ENCODE peak calls at places on chromosomes 2 and 18, in four cellular contexts. One of them, this sample, is unnamed.

GRCh38 chr2:68108116-68108515 is 45.3 kb upstream of the C1D start:
- DNase-seq in stomach: no peak
- DNase-seq in PC-9: no peak
- DNase-seq in esophagus squamous epithelium: no peak
- DNase-seq in this sample: no peak

GRCh38 chr2:230589497-230590015 is 123.1 kb upstream of the CAB39 start:
- DNase-seq in PC-9: no peak
- DNase-seq in stomach: no peak
- DNase-seq in esophagus squamous epithelium: no peak
- DNase-seq in this sample: no peak

GRCh38 chr2:205650450-205650849 is 31.9 kb upstream of the NRP2 start:
- DNase-seq in stomach: no peak
- DNase-seq in esophagus squamous epithelium: no peak
- DNase-seq in PC-9: peak; percentile 21
- DNase-seq in this sample: no peak

GRCh38 chr2:176161817-176162626 is 4.9 kb downstream of the HOXD3 start:
- DNase-seq in PC-9: no peak
- DNase-seq in stomach: no peak
- DNase-seq in esophagus squamous epithelium: no peak
- DNase-seq in this sample: no peak

GRCh38 chr2:52391576-52391975 is 1359.6 kb upstream of the NRXN1 start:
- DNase-seq in PC-9: no peak
- DNase-seq in stomach: no peak
- DNase-seq in esophagus squamous epithelium: no peak
- DNase-seq in this sample: no peak

GRCh38 chr2:110748489-110748867 is 16.1 kb downstream of the ACOXL start:
- DNase-seq in esophagus squamous epithelium: no peak
- DNase-seq in PC-9: peak; percentile 34
- DNase-seq in stomach: peak; percentile 42
- DNase-seq in this sample: no peak

GRCh38 chr2:219444566-219445091 is 10.0 kb downstream of the SPEG start:
- DNase-seq in esophagus squamous epithelium: no peak
- DNase-seq in stomach: no peak
- DNase-seq in PC-9: no peak
- DNase-seq in this sample: no peak

GRCh38 chr2:241680827-241681599 is 5.6 kb downstream of the DTYMK start:
- DNase-seq in stomach: no peak
- DNase-seq in PC-9: peak; percentile 39
- DNase-seq in esophagus squamous epithelium: no peak
- DNase-seq in this sample: no peak

GRCh38 chr2:120332384-120332783 is 13.6 kb upstream of the INHBB start:
- DNase-seq in esophagus squamous epithelium: no peak
- DNase-seq in stomach: no peak
- DNase-seq in PC-9: no peak
- DNase-seq in this sample: no peak
- H3K27ac ChIP-seq in esophagus squamous epithelium: no peak overlapping the region
- H3K27ac ChIP-seq in stomach: no peak overlapping the region
- H3K27ac ChIP-seq in PC-9: no peak overlapping the region
- H3K27ac ChIP-seq in this sample: no peak overlapping the region

GRCh38 chr2:16208921-16209320 is 268.6 kb downstream of the MYCN start:
- DNase-seq in esophagus squamous epithelium: no peak
- DNase-seq in stomach: no peak
- DNase-seq in PC-9: no peak
- DNase-seq in this sample: no peak
- TF ChIP-seq CTCF in esophagus squamous epithelium: no peak
- TF ChIP-seq CTCF in stomach: no peak
- TF ChIP-seq CTCF in PC-9: no peak
- TF ChIP-seq CTCF in this sample: no peak

GRCh38 chr2:240595381-240596079 is 9.0 kb downstream of the CAPN10 start:
- DNase-seq in stomach: no peak
- DNase-seq in PC-9: no peak
- DNase-seq in esophagus squamous epithelium: no peak
- DNase-seq in this sample: no peak

GRCh38 chr2:240594511-240595380 is 8.2 kb downstream of the CAPN10 start:
- DNase-seq in stomach: no peak
- DNase-seq in PC-9: no peak
- DNase-seq in esophagus squamous epithelium: no peak
- DNase-seq in this sample: no peak

GRCh38 chr2:240596491-240596931 is 10.0 kb downstream of the CAPN10 start:
- DNase-seq in esophagus squamous epithelium: no peak
- DNase-seq in PC-9: no peak
- DNase-seq in stomach: peak; percentile 90
- DNase-seq in this sample: no peak

GRCh38 chr2:240597054-240597418 is 10.5 kb downstream of the CAPN10 start:
- DNase-seq in esophagus squamous epithelium: no peak
- DNase-seq in stomach: no peak
- DNase-seq in PC-9: no peak
- DNase-seq in this sample: no peak

GRCh38 chr2:240596080-240596460 is 9.5 kb downstream of the CAPN10 start:
- DNase-seq in PC-9: no peak
- DNase-seq in stomach: no peak
- DNase-seq in esophagus squamous epithelium: no peak
- DNase-seq in this sample: no peak
- H3K4me1 ChIP-seq in PC-9: no peaks in the 10 kb centered on the region
- H3K4me1 ChIP-seq in stomach: peaks cover 10% of the 10 kb centered on the region
- H3K4me1 ChIP-seq in esophagus squamous epithelium: peaks cover 6% of the 10 kb centered on the region
- H3K4me1 ChIP-seq in this sample: no peaks in the 10 kb centered on the region

DNA sequence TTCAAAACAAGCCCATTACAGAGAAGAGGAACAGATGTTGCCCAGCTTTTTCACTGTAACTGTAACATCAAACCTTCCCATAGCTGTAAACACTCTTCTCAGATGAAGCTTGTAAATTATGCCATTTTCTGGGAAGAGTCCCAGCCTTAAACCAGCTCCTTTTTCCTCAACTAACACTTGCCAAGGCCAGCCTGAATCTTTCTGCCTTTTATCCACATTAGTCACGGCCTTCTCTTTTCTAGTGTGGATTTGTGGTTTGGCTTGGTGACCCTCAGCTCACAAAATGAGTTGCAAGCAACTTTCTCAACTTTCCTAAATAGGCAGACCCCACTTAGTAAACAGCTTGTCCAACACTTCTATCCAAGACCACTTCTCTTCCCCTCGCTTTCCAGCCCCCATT is 90.2 kb downstream of the CABLES1 start:
- DNase-seq in esophagus squamous epithelium: no peak
- DNase-seq in PC-9: no peak
- DNase-seq in stomach: no peak
- DNase-seq in this sample: no peak
- H3K27ac ChIP-seq in esophagus squamous epithelium: peak overlapping the region; percentile 85
- H3K27ac ChIP-seq in PC-9: no peak overlapping the region
- H3K27ac ChIP-seq in stomach: peak overlapping the region; percentile 46
- H3K27ac ChIP-seq in this sample: no peak overlapping the region

This sample was measured in pancreas.